ENCODE peak calls at places on chromosomes 5 and 9, in seven cellular contexts. L is left ventricle myocardium inferior, S is RWPE1, P is NCI-H510A treated with DMSO at 0.1 percent for 48 hours, M is GM23248, W is EL, J is KBM-7. B is an unnamed sample.

GRCh38 chr5:149775785-149776184 is 45.7 kb downstream of the PPARGC1B start:
- DNase-seq in L (no peak), S (no peak), P (peak), M (no peak), W (peak), J (peak), B (peak)

GRCh38 chr9:119436261-119436660 is 67.0 kb upstream of the BRINP1 start:
- DNase-seq in L (no peak), S (no peak), P (no peak), M (no peak), W (no peak), J (no peak), B (no peak)

GRCh38 chr5:64838376-64838775 is 69.6 kb downstream of the CWC27 start:
- DNase-seq in L (no peak), S (no peak), P (no peak), M (no peak), W (peak), J (no peak), B (no peak)

GRCh38 chr9:120482424-120483186 is 97.4 kb downstream of the CDK5RAP2 start:
- DNase-seq in L (peak), S (no peak), P (no peak), M (peak), W (no peak), J (no peak), B (no peak)

GRCh38 chr5:139061274-139061673 is 136.9 kb downstream of the SIL1 start:
- DNase-seq in L (peak), S (peak), P (no peak), M (peak), W (peak), J (no peak), B (no peak)

GRCh38 chr9:129487658-129488483 is 133.0 kb downstream of the C9orf50 start:
- DNase-seq in L (peak), S (no peak), P (no peak), M (peak), W (peak), J (peak), B (peak)

GRCh38 chr5:103428411-103428871 is 134.1 kb downstream of the NUDT12 start:
- DNase-seq in L (peak), S (no peak), P (no peak), M (peak), W (peak), J (no peak), B (no peak)

GRCh38 chr9:115262477-115262876 is 144.5 kb upstream of the TNC start:
- DNase-seq in L (peak), S (peak), P (peak), M (peak), W (peak), J (no peak), B (no peak)

GRCh38 chr5:31993182-31993961 is 180.7 kb downstream of the GOLPH3 start:
- DNase-seq in L (no peak), S (no peak), P (no peak), M (peak), W (peak), J (no peak), B (no peak)

GRCh38 chr5:179610109-179610902 is 13.2 kb downstream of the HNRNPH1 start:
- DNase-seq in L (peak), S (no peak), P (no peak), M (no peak), W (no peak), J (no peak), B (no peak)

GRCh38 chr9:87622936-87623335 is 103.0 kb upstream of the CTSL start:
- DNase-seq in L (no peak), S (no peak), P (no peak), M (no peak), W (no peak), J (no peak), B (no peak)

GRCh38 chr5:139862313-139862712 is 66.7 kb downstream of the PSD2 start:
- DNase-seq in L (no peak), S (no peak), P (no peak), M (peak), W (peak), J (no peak), B (no peak)

B was measured in Kasumi-1.